ENCODE peak calls at places on chromosomes 12 and 14, in seven cellular contexts. J is IMR-90, N is H9, M is mesendoderm, U is neuronal stem cell, H is mesenchymal stem cell, E is trophoblast cell. R is an unnamed sample.

GRCh38 chr14:82710257-82710841 is 1176.7 kb upstream of the SEL1L start:
- DNase-seq in U (peak), M (peak), J (peak), E (peak), H (peak), N (peak), R (peak)

GRCh38 chr14:84825481-84825880 is 704.5 kb upstream of the FLRT2 start:
- DNase-seq in U (no peak), H (no peak), M (peak), E (no peak), N (no peak), J (peak), R (no peak)

GRCh38 chr12:61452076-61452475 is 808.1 kb upstream of the USP15 start:
- DNase-seq in U (peak), E (no peak), H (no peak), M (no peak), N (no peak), J (no peak), R (no peak)

GRCh38 chr12:84842406-84843013 is 70.1 kb downstream of the SLC6A15 start:
- DNase-seq in N (no peak), U (peak), M (peak), H (peak), J (peak), E (peak), R (no peak)

GRCh38 chr12:56632701-56633464 is 2.8 kb upstream of the BAZ2A start:
- DNase-seq in H (peak), N (no peak), J (no peak), U (no peak), E (no peak), M (no peak), R (no peak)

GRCh38 chr14:64685364-64686130 is 18.7 kb upstream of the PLEKHG3 start:
- DNase-seq in M (no peak), E (no peak), J (no peak), H (no peak), N (no peak), U (no peak), R (no peak)

GRCh38 chr12:2834581-2835491 is at the start of gene NRIP2:
- DNase-seq in H (peak), N (no peak), U (no peak), M (peak), E (no peak), J (peak), R (no peak)

GRCh38 chr14:99686557-99687283 is 2.6 kb downstream of the CYP46A1 start:
- DNase-seq in E (no peak), N (peak), J (no peak), U (no peak), H (no peak), M (no peak), R (no peak)

GRCh38 chr12:50458606-50459005 is 46.2 kb upstream of the DIP2B start:
- DNase-seq in J (peak), U (no peak), E (no peak), N (no peak), H (no peak), M (no peak), R (no peak)

GRCh38 chr12:51954465-51955361 is 3.2 kb downstream of the ACVR1B start:
- DNase-seq in N (no peak), J (no peak), H (no peak), U (no peak), M (no peak), E (no peak), R (no peak)

GRCh38 chr12:77113971-77114370 is 48.6 kb upstream of the E2F7 start:
- DNase-seq in E (no peak), M (no peak), J (peak), U (no peak), N (no peak), H (peak), R (no peak)

GRCh38 chr12:47107446-47107845 is 27.7 kb upstream of the AMIGO2 start:
- DNase-seq in J (no peak), H (no peak), M (no peak), U (no peak), E (no peak), N (no peak), R (no peak)

GRCh38 chr14:74652541-74652940 is 40.5 kb upstream of the LTBP2 start:
- DNase-seq in E (no peak), M (no peak), H (no peak), N (no peak), U (no peak), J (no peak), R (no peak)

GRCh38 chr12:102120886-102121285 is 903 bp downstream of the PARPBP start:
- DNase-seq in U (no peak), N (no peak), J (peak), M (peak), E (no peak), H (peak), R (no peak)

GRCh38 chr14:58082011-58082410 is 70.0 kb downstream of the ARMH4 start:
- DNase-seq in E (no peak), U (no peak), J (peak), M (no peak), N (no peak), H (peak), R (no peak)

GRCh38 chr12:96811083-96811482 is 96.0 kb upstream of the NEDD1 start:
- DNase-seq in H (peak), N (no peak), U (no peak), M (peak), E (no peak), J (peak), R (no peak)

GRCh38 chr14:92785601-92786426 is 8.3 kb upstream of the GOLGA5 start:
- DNase-seq in H (peak), M (peak), E (peak), N (peak), U (no peak), J (peak), R (no peak)

GRCh38 chr12:45762185-45763110 is 32.9 kb downstream of the ARID2 start:
- DNase-seq in U (no peak), E (peak), J (peak), N (no peak), M (peak), H (peak), R (no peak)

GRCh38 chr12:116759783-116760581 is 21.9 kb downstream of the RNFT2 start:
- DNase-seq in J (no peak), U (no peak), H (no peak), N (peak), E (no peak), M (peak), R (no peak)

GRCh38 chr14:86796221-86797074 is 1196.5 kb downstream of the GALC start:
- DNase-seq in M (no peak), J (peak), N (no peak), H (peak), U (no peak), E (no peak), R (no peak)

GRCh38 chr14:102049258-102050025 is 37.4 kb downstream of the HSP90AA1 start:
- DNase-seq in H (no peak), J (no peak), M (no peak), E (no peak), U (no peak), N (no peak), R (no peak)

GRCh38 chr12:92332552-92332951 is 186.9 kb upstream of the BTG1 start:
- DNase-seq in E (no peak), U (no peak), J (no peak), N (no peak), M (peak), H (no peak), R (no peak)

GRCh38 chr14:61526405-61527312 is 168.7 kb upstream of the HIF1A start:
- DNase-seq in N (no peak), E (peak), J (no peak), U (no peak), H (no peak), M (no peak), R (no peak)

GRCh38 chr12:3199551-3200031 is 122.4 kb downstream of the TSPAN9 start:
- DNase-seq in J (peak), U (peak), H (peak), N (no peak), M (peak), E (no peak), R (peak)

GRCh38 chr12:113899844-113900471 is 66.2 kb downstream of the RBM19 start:
- DNase-seq in N (peak), J (no peak), U (no peak), M (peak), H (no peak), E (no peak), R (no peak)

GRCh38 chr14:89607453-89607852 is 190.4 kb upstream of the FOXN3 start:
- DNase-seq in J (peak), H (no peak), E (no peak), N (no peak), U (no peak), M (no peak), R (no peak)

GRCh38 chr12:111733340-111733739 is 33.4 kb upstream of the ALDH2 start:
- DNase-seq in H (no peak), N (no peak), U (no peak), J (no peak), E (no peak), M (no peak), R (no peak)

GRCh38 chr12:93378373-93379310 is 917 bp downstream of the NUDT4 start:
- DNase-seq in U (peak), E (peak), M (peak), N (peak), J (peak), H (peak), R (no peak)

GRCh38 chr12:2974560-2974971 is 15.4 kb downstream of the TEAD4 start:
- DNase-seq in E (no peak), H (peak), N (peak), M (peak), U (no peak), J (peak), R (no peak)

GRCh38 chr14:71341160-71341559 is 433.9 kb downstream of the PCNX1 start:
- DNase-seq in M (no peak), J (no peak), N (no peak), U (no peak), H (no peak), E (no peak), R (no peak)

GRCh38 chr14:102620413-102620812 is 28.0 kb downstream of the RCOR1 start:
- DNase-seq in E (no peak), N (no peak), J (peak), M (no peak), U (no peak), H (peak), R (no peak)

GRCh38 chr12:126668961-126669360 is 1598.0 kb upstream of the TMEM132C start:
- DNase-seq in M (no peak), H (no peak), N (no peak), J (no peak), E (no peak), U (no peak), R (no peak)

GRCh38 chr12:26647091-26647490 is 185.9 kb downstream of the ITPR2 start:
- DNase-seq in U (no peak), N (no peak), J (peak), M (no peak), E (no peak), H (no peak), R (no peak)

GRCh38 chr12:1662761-1663439 is 28.0 kb upstream of the ADIPOR2 start:
- DNase-seq in H (peak), J (no peak), E (peak), N (peak), M (peak), U (peak), R (peak)

GRCh38 chr12:58286353-58286752 is 345.0 kb downstream of the ATP23 start:
- DNase-seq in M (no peak), E (no peak), U (no peak), H (no peak), N (no peak), J (no peak), R (no peak)
- H2AK5ac ChIP-seq in M (no peak), E (no peak), U (no peak), H (no peak), N (no peak), J (no peak), R (no peak)

DNA sequence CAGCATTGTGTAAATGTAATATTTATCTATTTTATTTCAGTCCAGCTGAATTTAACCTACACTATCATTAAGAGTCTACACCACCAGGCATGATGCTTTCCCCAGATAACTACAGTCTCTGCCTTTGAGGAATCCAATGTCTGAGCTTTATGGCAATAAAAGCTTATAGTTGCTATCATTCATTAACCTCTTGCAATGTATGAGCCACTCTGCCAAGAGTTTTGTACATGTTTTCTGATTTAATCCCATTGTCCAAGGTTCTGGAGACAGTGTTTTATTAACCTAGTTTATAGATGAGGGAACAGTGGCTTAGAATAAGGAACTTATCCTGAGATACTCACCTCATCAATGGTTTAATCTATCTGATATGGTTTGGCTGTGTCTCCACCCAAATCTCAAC is 17.1 kb upstream of the KITLG start:
- DNase-seq in N (no peak), E (no peak), U (no peak), J (no peak), M (no peak), H (no peak), R (no peak)
- H2AK5ac ChIP-seq in N (no peak), E (no peak), U (no peak), J (no peak), M (no peak), H (no peak), R (no peak)

DNA sequence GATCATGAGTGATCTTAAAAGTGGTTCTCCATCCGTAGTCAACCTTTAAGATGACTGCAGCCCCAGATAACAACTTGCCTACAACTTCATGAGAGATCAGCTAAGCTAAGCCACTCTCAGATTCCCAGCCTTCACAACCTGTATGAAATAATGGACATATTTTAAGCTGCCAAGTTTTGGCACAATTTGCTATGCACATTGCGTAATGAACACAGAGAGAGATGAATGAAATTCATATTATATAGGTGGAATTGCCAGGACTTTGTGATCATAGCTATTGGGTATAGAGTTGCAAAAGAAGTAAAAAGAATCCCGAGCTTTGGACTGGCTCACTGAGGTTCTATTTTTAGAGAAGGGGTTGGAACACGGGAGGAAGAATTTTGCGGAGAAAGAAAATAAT is 59.1 kb upstream of the EGLN3 start:
- DNase-seq in J (no peak), E (no peak), U (no peak), M (no peak), N (no peak), H (no peak), R (no peak)
- H2AK5ac ChIP-seq in J (no peak), E (no peak), U (no peak), M (no peak), N (no peak), H (no peak), R (no peak)

DNA sequence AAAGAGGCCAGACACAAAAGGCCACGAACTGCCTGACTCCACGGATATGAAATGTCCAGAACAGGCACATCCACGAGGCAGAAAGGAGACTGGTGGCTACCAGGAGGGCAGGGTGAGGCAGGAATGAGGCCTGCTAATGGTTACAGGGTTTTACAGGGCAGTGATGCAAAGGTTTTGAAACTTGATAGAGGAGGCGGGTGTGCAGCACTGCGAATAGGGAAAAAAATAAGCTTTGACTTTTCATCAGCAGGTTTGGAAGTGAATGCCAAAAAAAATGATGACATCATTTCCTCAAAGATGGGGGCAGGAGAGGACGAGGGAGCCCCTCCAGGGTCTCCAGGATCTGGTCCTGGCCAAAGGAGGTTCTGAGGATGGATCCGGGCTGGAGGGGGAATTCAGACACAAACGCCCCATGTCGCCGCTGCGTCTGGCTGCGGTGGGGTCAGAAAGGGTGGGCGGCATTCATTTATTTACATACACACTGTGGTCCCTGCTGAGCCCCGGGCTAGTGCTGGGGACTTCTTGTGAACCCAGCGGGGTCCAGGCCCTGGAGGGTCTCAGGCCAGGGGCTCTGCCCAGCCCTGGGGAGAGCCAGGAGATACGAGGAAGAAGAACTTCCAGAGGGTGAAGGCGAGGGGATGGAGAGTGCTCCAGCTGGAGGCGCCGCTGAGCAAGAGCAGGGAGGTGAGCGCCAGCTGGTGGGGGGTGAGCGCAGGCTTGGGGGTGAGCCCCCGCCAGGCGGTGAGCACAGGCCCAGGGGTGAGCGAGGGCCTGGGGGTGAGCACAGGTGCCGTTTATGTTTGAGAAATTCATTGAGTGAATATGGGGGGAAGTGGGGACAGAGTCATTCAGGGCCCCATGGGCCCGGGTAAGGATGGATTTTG is 68.3 kb downstream of the NCOR2 start:
- DNase-seq in N (no peak), E (no peak), U (no peak), M (no peak), H (no peak), J (peak), R (no peak)
- H2AK5ac ChIP-seq in N (no peak), E (peak), U (peak), M (peak), H (peak), J (peak), R (peak)

GRCh38 chr12:121975029-121975428 is 46.7 kb upstream of the BCL7A start:
- DNase-seq in U (no peak), E (no peak), J (no peak), M (no peak), H (no peak), N (no peak), R (no peak)
- H2AK5ac ChIP-seq in U (no peak), E (no peak), J (no peak), M (no peak), H (no peak), N (no peak), R (no peak)

GRCh38 chr12:27873010-27873409 is 93.0 kb upstream of the MANSC4 start:
- DNase-seq in U (no peak), E (no peak), H (no peak), N (no peak), J (no peak), M (no peak), R (no peak)
- H2AK5ac ChIP-seq in U (no peak), E (no peak), H (no peak), N (no peak), J (no peak), M (no peak), R (no peak)

GRCh38 chr12:109744991-109745942 is 31.6 kb downstream of the FAM222A start:
- DNase-seq in E (no peak), M (no peak), J (peak), U (no peak), N (no peak), H (peak), R (no peak)
- H2AK5ac ChIP-seq in E (no peak), M (no peak), J (no peak), U (no peak), N (no peak), H (no peak), R (no peak)

GRCh38 chr14:39884091-39884490 is 451.9 kb upstream of the FBXO33 start:
- DNase-seq in M (no peak), N (no peak), U (no peak), E (no peak), J (no peak), H (no peak), R (no peak)

GRCh38 chr14:39890026-39890425 is 457.8 kb upstream of the FBXO33 start:
- DNase-seq in E (no peak), U (no peak), M (no peak), N (no peak), J (no peak), H (no peak), R (no peak)
- H2AK5ac ChIP-seq in E (no peak), U (no peak), M (no peak), N (no peak), J (no peak), H (no peak), R (no peak)

R was measured in H1.